ENCODE peak calls at places on chromosomes 11 and 22, in six cellular contexts. E is tibial artery; T is IMR-90; P is CD4-positive, alpha-beta memory T cell; J is esophagus squamous epithelium; G is suprapubic skin. R is an unnamed sample.

GRCh38 chr11:46437106-46437689 is 45.6 kb upstream of the CHRM4 start:
- DNase-seq in E (no peak), T (no peak), P (no peak), J (no peak), G (no peak), R (no peak)

GRCh38 chr11:41498726-41499125 is 39.3 kb upstream of the LRRC4C start:
- DNase-seq in E (no peak), T (no peak), P (no peak), J (no peak), G (no peak), R (no peak)

GRCh38 chr22:31046591-31047226 is 34.4 kb upstream of the SMTN start:
- DNase-seq in E (peak), T (peak), P (no peak), J (no peak), G (peak), R (no peak)

GRCh38 chr22:30170126-30170525 is 76.4 kb downstream of the LIF start:
- DNase-seq in E (no peak), T (no peak), P (no peak), J (no peak), G (no peak), R (no peak)

GRCh38 chr22:36010090-36010489 is 18.5 kb downstream of the RBFOX2 start:
- DNase-seq in E (no peak), T (no peak), P (no peak), J (no peak), G (no peak), R (no peak)

GRCh38 chr11:95897731-95898130 is 26.2 kb downstream of the MTMR2 start:
- DNase-seq in E (no peak), T (peak), P (no peak), J (no peak), G (no peak), R (no peak)

GRCh38 chr11:12542186-12542935 is 131.9 kb upstream of the TEAD1 start:
- DNase-seq in E (no peak), T (no peak), P (no peak), J (no peak), G (no peak), R (no peak)

GRCh38 chr11:100647861-100648260 is 39.2 kb upstream of the ARHGAP42 start:
- DNase-seq in E (no peak), T (no peak), P (no peak), J (no peak), G (no peak), R (no peak)

GRCh38 chr22:43235445-43236400 is 48.8 kb upstream of the TTLL12 start:
- DNase-seq in E (no peak), T (no peak), P (no peak), J (no peak), G (no peak), R (no peak)

GRCh38 chr11:109405671-109406070 is 16.3 kb upstream of the C11orf87 start:
- DNase-seq in E (no peak), T (peak), P (no peak), J (no peak), G (no peak), R (no peak)

GRCh38 chr22:50292643-50293440 is 14.6 kb downstream of the PLXNB2 start:
- DNase-seq in E (no peak), T (no peak), P (no peak), J (no peak), G (no peak), R (peak)

GRCh38 chr22:50289942-50290630 is 17.4 kb downstream of the PLXNB2 start:
- DNase-seq in E (no peak), T (no peak), P (no peak), J (no peak), G (no peak), R (no peak)

GRCh38 chr22:50296658-50297490 is 10.6 kb downstream of the PLXNB2 start:
- DNase-seq in E (no peak), T (no peak), P (no peak), J (no peak), G (no peak), R (no peak)

GRCh38 chr22:50294319-50294656 is 13.2 kb downstream of the PLXNB2 start:
- DNase-seq in E (no peak), T (no peak), P (no peak), J (no peak), G (no peak), R (no peak)

DNA sequence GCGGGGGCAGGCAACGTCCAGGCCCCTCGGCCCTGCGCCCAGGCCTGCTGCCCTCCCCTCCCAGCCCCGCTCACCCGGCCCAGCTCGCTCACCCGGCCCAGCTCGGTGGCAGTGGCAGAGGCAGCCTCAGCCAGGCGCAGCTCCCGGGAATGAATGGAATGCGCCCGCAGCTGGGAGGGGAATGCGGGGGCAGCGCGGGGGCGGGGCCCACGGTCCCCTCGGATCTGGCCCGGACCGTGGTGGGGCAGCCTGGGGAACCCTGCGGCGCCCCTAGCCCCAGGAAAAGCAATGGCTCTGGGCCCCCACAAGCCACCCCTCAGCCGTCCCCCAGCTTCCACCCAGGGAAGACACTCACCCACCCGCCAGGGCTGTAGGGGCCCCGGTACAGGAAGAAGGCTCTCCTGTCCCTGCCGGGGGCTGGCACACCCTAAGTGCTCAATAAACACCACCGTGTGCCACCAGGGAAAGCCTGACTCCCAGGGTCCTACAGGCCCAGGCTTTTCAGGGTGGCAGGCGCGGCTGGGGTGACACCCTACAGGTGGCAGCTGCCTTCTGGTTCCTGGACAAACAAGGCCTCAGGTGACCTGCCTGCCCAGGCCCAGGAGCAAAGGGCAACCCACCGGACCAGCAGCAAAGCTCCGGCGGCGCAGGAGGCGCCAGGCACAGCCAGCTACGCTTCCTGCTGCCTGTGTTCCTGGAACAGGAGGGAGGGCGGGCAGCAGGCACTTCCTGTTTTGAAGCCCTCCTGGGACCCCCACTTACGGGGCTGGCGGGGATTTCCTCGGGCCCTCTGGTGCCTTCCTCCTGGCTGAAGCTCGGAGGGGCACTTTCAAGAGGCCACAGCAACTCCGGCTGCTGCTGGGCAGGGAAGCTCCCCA is 13.8 kb downstream of the PLXNB2 start:
- DNase-seq in E (no peak), T (peak), P (no peak), J (no peak), G (no peak), R (no peak)
- H3K4me3 ChIP-seq in E (peak), T (peak), P (no peak), J (peak), G (peak), R (no peak)

DNA sequence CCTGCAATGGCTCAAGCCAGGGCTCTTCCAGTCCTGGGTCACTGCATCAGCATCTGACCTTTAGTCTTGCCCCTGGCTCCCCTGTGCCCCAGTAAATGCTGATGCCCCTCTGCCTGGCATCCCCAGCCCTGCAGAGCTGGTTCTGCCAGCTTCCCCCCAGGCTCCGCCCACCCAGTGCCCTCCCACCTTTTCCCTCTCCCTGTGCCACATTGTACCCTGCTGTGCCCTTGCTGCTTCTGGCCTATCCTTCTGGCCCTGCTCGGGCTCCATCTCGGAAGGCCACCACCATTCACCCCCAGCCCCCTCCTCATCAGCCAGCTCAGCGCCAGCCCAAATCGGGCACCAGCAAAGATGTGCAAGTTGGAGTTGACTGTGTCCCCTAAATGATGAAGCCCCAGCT is 7.4 kb downstream of the CAPN5 start:
- DNase-seq in E (no peak), T (no peak), P (no peak), J (no peak), G (no peak), R (no peak)
- H3K4me3 ChIP-seq in E (no peak), T (no peak), P (no peak), J (no peak), G (no peak), R (no peak)

GRCh38 chr11:102114032-102114431 is 3.8 kb downstream of the YAP1 start:
- DNase-seq in E (no peak), T (peak), P (no peak), J (no peak), G (no peak), R (no peak)
- H3K4me3 ChIP-seq in E (peak), T (peak), P (no peak), J (peak), G (peak), R (no peak)

DNA sequence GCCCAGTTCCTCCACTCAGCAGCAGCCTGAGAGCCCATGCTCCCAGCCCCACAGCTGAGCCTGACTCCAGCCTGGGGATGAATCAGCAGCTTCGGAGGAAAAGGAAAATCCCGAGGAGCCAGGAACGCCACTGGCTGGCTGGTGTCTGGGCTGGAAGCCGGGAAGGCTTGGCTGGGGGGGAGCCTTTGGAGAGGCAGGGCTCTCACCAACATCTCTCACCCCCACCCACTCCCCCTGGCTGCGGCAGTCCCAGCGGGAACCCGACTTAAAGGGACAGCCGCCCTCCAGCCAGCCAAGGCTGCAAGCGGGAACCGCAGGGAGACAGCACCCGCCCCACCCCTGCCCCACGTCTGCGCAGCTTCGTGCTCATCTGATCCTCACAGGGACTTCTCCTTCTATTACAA is 28.4 kb downstream of the KIAA0930 start:
- DNase-seq in E (peak), T (peak), P (no peak), J (no peak), G (no peak), R (no peak)
- H3K4me3 ChIP-seq in E (peak), T (peak), P (no peak), J (peak), G (peak), R (no peak)

GRCh38 chr11:959608-960007 is 33.9 kb downstream of the AP2A2 start:
- DNase-seq in E (no peak), T (no peak), P (no peak), J (no peak), G (no peak), R (no peak)
- H3K4me3 ChIP-seq in E (no peak), T (no peak), P (no peak), J (no peak), G (no peak), R (no peak)

DNA sequence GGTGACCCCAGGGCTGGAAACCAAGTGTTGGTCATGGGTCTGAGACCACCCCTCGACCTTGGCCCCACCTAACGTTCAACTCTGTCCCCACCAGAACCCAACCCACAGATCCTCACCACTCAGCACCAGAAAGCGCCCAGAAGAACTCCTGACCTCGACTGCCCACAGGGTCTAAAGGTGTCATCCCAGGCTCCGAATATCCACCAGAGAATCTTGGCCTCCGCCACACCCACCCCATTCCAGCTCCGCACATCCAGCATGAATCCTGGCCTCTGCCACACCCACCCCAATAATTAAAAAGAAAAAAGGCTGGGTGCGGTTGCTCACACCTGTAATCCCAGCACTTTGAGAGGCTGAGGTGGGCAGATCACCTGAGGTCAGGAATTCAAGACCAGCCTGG is 1.3 kb downstream of the CERK start:
- DNase-seq in E (no peak), T (no peak), P (no peak), J (no peak), G (no peak), R (no peak)
- H3K4me3 ChIP-seq in E (peak), T (peak), P (peak), J (peak), G (peak), R (peak)

DNA sequence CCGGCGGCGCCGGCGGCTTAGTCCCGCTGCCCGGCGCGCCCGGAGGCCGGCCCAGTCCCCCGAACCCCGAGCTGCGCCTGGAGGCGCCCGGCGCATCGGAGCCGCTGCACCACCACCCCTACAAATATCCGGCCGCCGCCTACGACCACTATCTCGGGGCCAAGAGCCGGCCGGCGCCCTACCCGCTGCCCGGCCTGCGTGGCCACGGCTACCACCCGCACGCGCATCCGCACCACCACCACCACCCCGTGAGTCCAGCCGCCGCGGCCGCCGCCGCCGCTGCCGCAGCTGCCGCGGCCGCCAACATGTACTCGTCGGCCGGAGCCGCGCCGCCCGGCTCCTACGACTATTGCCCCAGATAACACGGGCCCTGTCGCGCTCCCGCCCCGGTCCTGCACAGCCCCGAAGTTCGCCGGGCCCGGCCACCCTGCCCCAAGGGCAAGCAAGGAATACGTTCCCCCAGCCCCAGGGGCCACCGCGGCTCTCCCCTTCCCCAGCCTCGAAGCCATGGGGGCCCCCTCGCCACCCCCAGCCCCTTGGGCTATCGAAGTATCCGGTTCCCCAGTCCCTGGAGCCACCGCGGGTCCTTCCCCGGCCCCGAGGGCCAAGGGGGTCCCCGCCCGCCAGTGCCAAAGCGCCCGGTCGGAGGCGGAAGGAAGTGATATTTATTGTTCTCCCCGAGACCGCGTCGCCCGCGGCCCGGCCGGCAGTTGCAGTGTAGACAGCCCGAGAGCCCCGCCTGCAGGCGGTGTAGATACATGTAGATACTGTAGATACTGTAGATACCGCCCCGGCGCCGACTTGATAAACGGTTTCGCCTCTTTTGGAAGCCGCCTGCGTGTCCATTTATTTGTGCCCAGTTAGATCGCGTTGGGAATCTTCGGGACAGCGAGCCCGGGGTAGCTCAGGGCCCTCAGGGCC is 6.2 kb downstream of the TBX1 start:
- DNase-seq in E (peak), T (no peak), P (peak), J (no peak), G (no peak), R (no peak)
- H3K4me3 ChIP-seq in E (peak), T (peak), P (no peak), J (peak), G (peak), R (no peak)